ENCODE peak calls at places on chromosomes 1 and 21, in nine cellular contexts. T, Z, X, F, U, M, Q, E and B are unnamed samples.
A peak's percentile ranks its signal among the peaks of the same experiment; 100 is the strongest.

GRCh38 chr1:214228976-214229375 is 52.0 kb upstream of the SMYD2 start:
- DNase-seq in T (no peak), Z (no peak), X (no peak), F (no peak), U (no peak), M (no peak), Q (no peak), E (no peak), B (no peak)

GRCh38 chr1:47444578-47445465 is 7.0 kb downstream of the FOXD2 start:
- DNase-seq in T (no peak), Z (no peak), X (peak; percentile 71), F (no peak), U (no peak), M (no peak), Q (peak; percentile 35), E (peak; percentile 10), B (no peak)

GRCh38 chr1:4109626-4109940 is 209.5 kb upstream of the C1orf174 start:
- DNase-seq in T (no peak), Z (no peak), X (no peak), F (no peak), U (no peak), M (no peak), Q (no peak), E (no peak), B (no peak)

GRCh38 chr1:12475947-12476346 is 142.1 kb downstream of the DHRS3 start:
- DNase-seq in T (no peak), Z (no peak), X (no peak), F (no peak), U (peak; percentile 80), M (no peak), Q (no peak), E (peak; percentile 25), B (peak; percentile 55)

GRCh38 chr21:39673163-39673562 is 60.4 kb downstream of the B3GALT5 start:
- DNase-seq in T (no peak), Z (no peak), X (no peak), F (no peak), U (no peak), M (no peak), Q (no peak), E (no peak), B (no peak)

GRCh38 chr1:27052527-27052926 is 39.9 kb upstream of the TENT5B start:
- DNase-seq in T (no peak), Z (no peak), X (no peak), F (no peak), U (no peak), M (no peak), Q (no peak), E (no peak), B (no peak)

GRCh38 chr1:58908539-58909161 is 124.8 kb upstream of the JUN start:
- DNase-seq in T (no peak), Z (no peak), X (no peak), F (no peak), U (no peak), M (no peak), Q (no peak), E (peak; percentile 42), B (no peak)

GRCh38 chr1:219027161-219027673 is 146.5 kb upstream of the LYPLAL1 start:
- DNase-seq in T (no peak), Z (no peak), X (no peak), F (no peak), U (no peak), M (no peak), Q (no peak), E (no peak), B (no peak)

GRCh38 chr1:160656737-160657476 is 10.1 kb upstream of the SLAMF1 start:
- DNase-seq in T (no peak), Z (no peak), X (no peak), F (no peak), U (no peak), M (no peak), Q (no peak), E (no peak), B (no peak)

GRCh38 chr1:185965870-185966269 is 231.7 kb downstream of the HMCN1 start:
- DNase-seq in T (no peak), Z (no peak), X (no peak), F (no peak), U (no peak), M (no peak), Q (no peak), E (no peak), B (no peak)

GRCh38 chr1:204844326-204844725 is 26.3 kb upstream of the NFASC start:
- DNase-seq in T (no peak), Z (no peak), X (no peak), F (no peak), U (no peak), M (no peak), Q (no peak), E (no peak), B (no peak)

GRCh38 chr1:56223962-56224361 is 355.4 kb downstream of the PLPP3 start:
- DNase-seq in T (no peak), Z (no peak), X (no peak), F (no peak), U (no peak), M (no peak), Q (no peak), E (no peak), B (no peak)

GRCh38 chr1:248695451-248696132 is 7.0 kb downstream of the OR14I1 start:
- DNase-seq in T (no peak), Z (no peak), X (no peak), F (no peak), U (no peak), M (no peak), Q (no peak), E (peak; percentile 5), B (no peak)

GRCh38 chr1:66801176-66801575 is at the start of gene INSL5:
- DNase-seq in T (no peak), Z (no peak), X (no peak), F (no peak), U (no peak), M (no peak), Q (no peak), E (no peak), B (no peak)

GRCh38 chr1:78121650-78122210 is 76.0 kb downstream of the GIPC2 start:
- DNase-seq in T (no peak), Z (no peak), X (no peak), F (no peak), U (no peak), M (no peak), Q (no peak), E (peak; percentile 22), B (no peak)

GRCh38 chr1:232334811-232335210 is 295.1 kb downstream of the SIPA1L2 start:
- DNase-seq in T (no peak), Z (no peak), X (no peak), F (no peak), U (no peak), M (no peak), Q (no peak), E (no peak), B (no peak)

GRCh38 chr1:32650157-32650751 is at the start of gene ZBTB8OS:
- DNase-seq in T (peak; percentile 90), Z (peak; percentile 93), X (peak; percentile 92), F (peak; percentile 96), U (peak; percentile 90), M (peak; percentile 96), Q (peak; percentile 90), E (peak; percentile 92), B (peak; percentile 93)
- TF ChIP-seq POLR2A in T (no peak), Z (no peak), X (no peak), F (peak; percentile 73), U (peak; percentile 36), M (peak; percentile 56), Q (peak; percentile 36), E (peak; percentile 73), B (peak; percentile 41)

GRCh38 chr1:229221106-229222019 is 49.5 kb upstream of the RAB4A start:
- DNase-seq in T (no peak), Z (no peak), X (no peak), F (no peak), U (peak; percentile 92), M (peak; percentile 53), Q (peak; percentile 53), E (peak; percentile 36), B (no peak)
- TF ChIP-seq POLR2A in T (no peak), Z (no peak), X (no peak), F (no peak), U (no peak), M (no peak), Q (no peak), E (no peak), B (no peak)

DNA sequence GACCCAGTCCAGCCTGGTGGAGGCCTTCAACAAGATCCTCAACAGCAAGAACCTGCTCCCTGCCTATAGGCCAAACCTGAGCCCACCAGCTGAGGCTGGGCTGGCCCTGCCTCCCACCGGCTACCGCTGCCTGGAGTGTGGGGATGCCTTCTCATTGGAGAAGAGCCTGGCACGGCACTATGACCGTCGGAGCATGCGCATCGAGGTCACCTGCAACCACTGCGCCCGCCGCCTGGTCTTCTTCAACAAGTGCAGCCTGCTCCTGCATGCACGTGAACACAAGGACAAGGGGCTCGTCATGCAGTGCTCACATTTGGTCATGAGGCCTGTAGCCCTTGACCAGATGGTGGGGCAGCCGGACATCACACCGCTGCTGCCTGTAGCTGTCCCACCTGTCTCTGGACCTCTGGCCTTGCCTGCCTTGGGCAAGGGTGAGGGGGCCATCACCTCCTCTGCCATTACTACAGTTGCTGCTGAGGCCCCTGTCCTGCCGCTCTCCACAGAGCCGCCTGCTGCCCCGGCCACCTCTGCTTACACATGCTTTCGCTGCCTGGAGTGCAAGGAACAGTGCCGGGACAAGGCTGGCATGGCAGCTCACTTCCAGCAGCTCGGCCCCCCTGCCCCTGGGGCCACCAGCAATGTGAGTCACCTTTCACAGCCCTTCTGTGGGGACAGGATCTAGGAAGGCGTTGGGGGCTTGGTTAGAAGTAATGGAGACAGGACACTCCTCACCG is 5.8 kb downstream of the ZNF687 start:
- DNase-seq in T (no peak), Z (no peak), X (no peak), F (no peak), U (no peak), M (no peak), Q (no peak), E (no peak), B (peak; percentile 77)
- TF ChIP-seq POLR2A in T (no peak), Z (no peak), X (no peak), F (no peak), U (no peak), M (no peak), Q (no peak), E (no peak), B (no peak)

GRCh38 chr1:229860926-229861325 is 206.1 kb upstream of the GALNT2 start:
- DNase-seq in T (no peak), Z (no peak), X (no peak), F (no peak), U (no peak), M (no peak), Q (no peak), E (no peak), B (no peak)

GRCh38 chr1:229859026-229859425 is 208.0 kb upstream of the GALNT2 start:
- DNase-seq in T (no peak), Z (no peak), X (no peak), F (no peak), U (no peak), M (no peak), Q (no peak), E (no peak), B (no peak)

GRCh38 chr1:229863651-229864545 is 203.1 kb upstream of the GALNT2 start:
- DNase-seq in T (no peak), Z (no peak), X (no peak), F (no peak), U (no peak), M (peak; percentile 35), Q (no peak), E (no peak), B (no peak)

GRCh38 chr1:229857585-229857984 is 209.5 kb upstream of the GALNT2 start:
- DNase-seq in T (no peak), Z (no peak), X (no peak), F (no peak), U (no peak), M (no peak), Q (no peak), E (no peak), B (no peak)

GRCh38 chr1:229862017-229862774 is 204.8 kb upstream of the GALNT2 start:
- DNase-seq in T (peak; percentile 36), Z (no peak), X (no peak), F (no peak), U (no peak), M (no peak), Q (no peak), E (no peak), B (no peak)
- TF ChIP-seq POLR2A in T (no peak), Z (no peak), X (no peak), F (no peak), U (no peak), M (no peak), Q (no peak), E (no peak), B (no peak)